ENCODE peak calls at places on chromosome 21, in four cellular contexts. S is left ventricle myocardium inferior, H is hepatocyte, G is mammary epithelial cell. U is an unnamed sample.

GRCh38 chr21:32122082-32122481 is 156.8 kb downstream of the MIS18A start:
- DNase-seq in S (no peak), H (no peak), G (no peak), U (no peak)

GRCh38 chr21:33383056-33383888 is 19.9 kb upstream of the IFNGR2 start:
- DNase-seq in S (peak), H (peak), G (peak), U (peak)

GRCh38 chr21:14602418-14602987 is 56.4 kb upstream of the SAMSN1 start:
- DNase-seq in S (no peak), H (peak), G (no peak), U (no peak)

GRCh38 chr21:15159382-15160020 is 94.7 kb upstream of the NRIP1 start:
- DNase-seq in S (no peak), H (peak), G (no peak), U (no peak)

GRCh38 chr21:32977216-32977615 is 48.5 kb upstream of the OLIG2 start:
- DNase-seq in S (no peak), H (no peak), G (no peak), U (no peak)

GRCh38 chr21:15687208-15687607 is 42.6 kb upstream of the USP25 start:
- DNase-seq in S (no peak), H (no peak), G (peak), U (no peak)

GRCh38 chr21:34092241-34092921 is 19.0 kb downstream of the MRPS6 start:
- DNase-seq in S (no peak), H (no peak), G (no peak), U (no peak)

GRCh38 chr21:31801551-31802234 is 69.8 kb upstream of the SCAF4 start:
- DNase-seq in S (no peak), H (no peak), G (no peak), U (no peak)

GRCh38 chr21:18204931-18205330 is 39.7 kb upstream of the CHODL start:
- DNase-seq in S (no peak), H (no peak), G (no peak), U (no peak)

GRCh38 chr21:34967509-34968289 is 81.4 kb downstream of the RUNX1 start:
- DNase-seq in S (no peak), H (peak), G (peak), U (no peak)

GRCh38 chr21:43866233-43866632 is 1.2 kb downstream of the AGPAT3 start:
- DNase-seq in S (peak), H (peak), G (peak), U (peak)

GRCh38 chr21:14886001-14886400 is 178.8 kb downstream of the NRIP1 start:
- DNase-seq in S (no peak), H (no peak), G (no peak), U (no peak)

GRCh38 chr21:27693376-27693775 is 726.5 kb upstream of the ADAMTS5 start:
- DNase-seq in S (no peak), H (no peak), G (peak), U (no peak)

GRCh38 chr21:28207776-28208175 is 784.9 kb downstream of the LTN1 start:
- DNase-seq in S (no peak), H (no peak), G (no peak), U (no peak)

GRCh38 chr21:30216041-30216723 is at the start of gene CLDN8:
- DNase-seq in S (no peak), H (no peak), G (peak), U (no peak)

GRCh38 chr21:29477941-29478340 is 179.2 kb downstream of the BACH1 start:
- DNase-seq in S (no peak), H (no peak), G (peak), U (no peak)

GRCh38 chr21:17476006-17476405 is 36.8 kb upstream of the CXADR start:
- DNase-seq in S (no peak), H (no peak), G (no peak), U (no peak)

GRCh38 chr21:16573581-16573980 is 843.8 kb downstream of the USP25 start:
- DNase-seq in S (no peak), H (no peak), G (no peak), U (no peak)

GRCh38 chr21:28212056-28212455 is 780.6 kb downstream of the LTN1 start:
- DNase-seq in S (no peak), H (no peak), G (no peak), U (no peak)

GRCh38 chr21:40334159-40334558 is 466.9 kb downstream of the PCP4 start:
- DNase-seq in S (no peak), H (no peak), G (no peak), U (no peak)

GRCh38 chr21:34843562-34843961 is 174.8 kb downstream of the CLIC6 start:
- DNase-seq in S (no peak), H (no peak), G (no peak), U (peak)

GRCh38 chr21:35448876-35449599 is 399.9 kb upstream of the RUNX1 start:
- DNase-seq in S (no peak), H (no peak), G (no peak), U (no peak)

GRCh38 chr21:24840287-24840686 is 767.0 kb downstream of the MRPL39 start:
- DNase-seq in S (no peak), H (no peak), G (no peak), U (no peak)

GRCh38 chr21:20451051-20451450 is 547.2 kb upstream of the NCAM2 start:
- DNase-seq in S (no peak), H (no peak), G (peak), U (no peak)

GRCh38 chr21:41762236-41762635 is 4.6 kb downstream of the RIPK4 start:
- DNase-seq in S (no peak), H (no peak), G (no peak), U (no peak)
- H3K4me3 ChIP-seq in S (peak), H (peak), G (peak), U (no peak)

GRCh38 chr21:38621132-38621531 is 122.9 kb upstream of the ERG start:
- DNase-seq in S (no peak), H (no peak), G (no peak), U (no peak)
- TF ChIP-seq CTCF in S (no peak), H (no peak), G (peak), U (no peak)

DNA sequence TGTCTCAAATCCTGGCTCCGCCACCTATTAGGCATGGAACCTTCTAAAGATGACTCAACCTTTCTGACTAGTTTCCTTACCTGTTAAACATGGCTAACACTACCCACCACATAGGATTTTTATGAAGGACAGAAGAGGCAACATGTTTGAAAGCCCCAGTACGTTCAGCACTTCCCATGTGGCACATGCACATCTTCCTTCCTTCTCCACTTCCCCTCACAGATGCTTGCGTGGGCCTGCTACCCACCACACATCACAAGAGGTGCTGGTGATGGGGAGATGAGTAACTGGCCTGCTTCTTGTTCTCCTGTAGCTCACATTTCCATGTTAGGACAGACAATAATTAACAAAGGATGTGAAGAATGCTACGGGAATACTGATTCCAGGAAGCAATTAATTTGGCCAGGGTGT is 7.1 kb downstream of the ZBTB21 start:
- DNase-seq in S (no peak), H (no peak), G (peak), U (no peak)
- H3K4me3 ChIP-seq in S (no peak), H (no peak), G (no peak), U (no peak)

GRCh38 chr21:42151148-42152074 is 67.5 kb upstream of the ABCG1 start:
- DNase-seq in S (no peak), H (no peak), G (no peak), U (no peak)
- TF ChIP-seq CTCF in S (no peak), H (no peak), G (no peak), U (no peak)

DNA sequence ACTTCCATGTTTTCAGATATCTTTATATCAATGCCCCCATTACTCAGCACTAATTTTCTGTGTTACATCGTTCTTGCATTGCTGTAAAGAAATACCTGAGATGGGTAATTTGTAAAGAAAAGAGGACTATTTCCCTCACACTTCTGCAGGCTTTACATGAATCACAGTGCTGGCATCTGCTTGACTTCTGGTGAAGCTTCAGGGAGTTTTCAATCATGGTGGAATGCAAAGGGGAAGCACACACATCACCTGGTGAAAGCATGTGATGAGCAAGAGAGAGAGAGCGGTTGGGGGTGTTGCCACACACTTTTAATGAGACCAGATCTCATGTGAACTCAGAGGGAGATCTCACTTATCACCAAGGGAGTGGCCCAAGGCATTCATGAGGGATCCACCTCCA is 14.9 kb upstream of the APP start:
- DNase-seq in S (no peak), H (no peak), G (no peak), U (no peak)
- H3K4me3 ChIP-seq in S (no peak), H (no peak), G (no peak), U (no peak)

GRCh38 chr21:45386336-45386727 is 18.6 kb upstream of the COL18A1 start:
- DNase-seq in S (peak), H (no peak), G (no peak), U (peak)

GRCh38 chr21:45385549-45386050 is 19.4 kb upstream of the COL18A1 start:
- DNase-seq in S (peak), H (no peak), G (no peak), U (peak)

GRCh38 chr21:45388011-45388521 is 16.9 kb upstream of the COL18A1 start:
- DNase-seq in S (peak), H (no peak), G (no peak), U (peak)

GRCh38 chr21:45387506-45387905 is 17.5 kb upstream of the COL18A1 start:
- DNase-seq in S (peak), H (no peak), G (no peak), U (no peak)

GRCh38 chr21:45386728-45387371 is 18.1 kb upstream of the COL18A1 start:
- DNase-seq in S (peak), H (peak), G (peak), U (peak)
- TF ChIP-seq CTCF in S (peak), H (peak), G (peak), U (no peak)

GRCh38 chr21:46295177-46295711 is 9.1 kb downstream of the YBEY start:
- DNase-seq in S (peak), H (no peak), G (no peak), U (peak)
- H3K4me3 ChIP-seq in S (no peak), H (no peak), G (no peak), U (no peak)

GRCh38 chr21:37000381-37000780 is 6.1 kb upstream of the RIPPLY3 start:
- DNase-seq in S (no peak), H (no peak), G (no peak), U (no peak)
- TF ChIP-seq CTCF in S (no peak), H (no peak), G (peak), U (no peak)

GRCh38 chr21:46228345-46229051 is at the start of gene LSS:
- DNase-seq in S (peak), H (peak), G (peak), U (peak)

GRCh38 chr21:46227811-46228344 is 696 bp downstream of the LSS start:
- DNase-seq in S (no peak), H (peak), G (peak), U (no peak)

GRCh38 chr21:46229923-46230260 is 1.3 kb upstream of the LSS start:
- DNase-seq in S (no peak), H (no peak), G (no peak), U (no peak)

GRCh38 chr21:46226920-46227599 is 1.5 kb downstream of the LSS start:
- DNase-seq in S (no peak), H (peak), G (peak), U (no peak)

DNA sequence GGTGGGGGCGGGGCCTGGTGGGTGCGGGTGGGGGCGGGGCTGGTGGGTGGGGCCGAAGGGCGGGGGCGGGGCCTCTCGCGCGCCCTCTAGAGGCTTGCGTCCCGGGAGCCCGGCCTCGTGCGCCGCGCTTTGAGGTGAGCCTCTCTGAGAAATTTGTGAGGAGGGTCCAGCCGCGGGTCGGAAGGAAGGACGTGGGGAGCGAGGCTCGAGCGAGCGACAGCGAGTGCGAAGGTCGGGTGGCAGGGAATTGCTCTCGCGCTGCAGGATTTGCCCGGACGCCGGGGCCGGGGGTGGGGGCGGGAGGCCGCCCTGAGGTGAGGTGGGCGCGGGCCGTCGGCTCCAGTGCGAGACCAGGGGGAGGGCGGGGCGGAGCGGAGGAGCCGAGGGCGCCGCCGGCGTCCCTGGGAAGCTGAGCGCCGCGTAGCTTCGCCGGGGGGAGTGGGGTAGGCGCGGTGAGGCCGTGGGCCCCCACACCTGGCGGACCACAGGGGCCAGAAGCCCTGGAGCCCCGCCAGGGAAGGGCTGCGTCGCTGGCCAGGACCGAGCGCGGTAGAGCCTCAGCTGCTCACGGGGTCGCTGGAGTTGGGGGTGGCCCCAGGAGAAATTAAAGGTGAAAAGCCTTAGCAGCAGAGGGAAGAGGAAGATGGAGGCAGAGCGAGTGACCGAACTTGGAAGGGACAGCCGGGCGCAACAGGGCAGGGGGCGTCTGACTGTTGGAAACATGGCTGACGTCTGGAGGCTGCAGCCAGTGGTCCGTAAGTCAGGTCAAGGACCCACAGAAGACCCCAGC is 754 bp upstream of the LSS start:
- DNase-seq in S (no peak), H (peak), G (no peak), U (peak)
- H3K4me3 ChIP-seq in S (peak), H (peak), G (peak), U (peak)

DNA sequence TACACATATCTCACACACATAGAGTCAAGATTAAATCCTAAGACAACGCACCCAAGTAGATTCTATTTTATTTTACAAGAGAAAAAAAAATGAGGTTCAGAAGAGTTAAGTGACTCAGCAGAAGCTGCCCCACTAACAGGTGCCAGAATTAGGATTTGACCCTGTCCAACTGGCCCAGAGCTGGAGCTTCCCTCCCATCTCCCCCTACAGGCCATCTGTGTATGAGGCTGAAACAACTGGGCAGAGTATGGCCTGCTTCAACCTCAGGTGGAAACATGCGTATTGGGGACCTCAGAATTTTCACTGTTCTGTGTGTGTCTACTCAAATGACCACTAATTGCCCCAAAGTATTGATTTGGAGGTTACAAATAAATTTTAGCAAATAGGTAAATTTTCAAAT is 29.9 kb downstream of the PSMG1 start:
- DNase-seq in S (no peak), H (no peak), G (no peak), U (no peak)
- TF ChIP-seq CTCF in S (peak), H (peak), G (peak), U (peak)